ENCODE peak calls at places on chromosomes 4 and X, in six cellular contexts. H is stimulated activated CD4-positive, alpha-beta T cell treated with anti-CD3 and anti-CD28 coated beads, Interleukin-15, amount 100 ng/mL, for 1 hour; Y is cardiac fibroblast; K is T-helper 9 cell; R is SW480; M is AG09319. T is an unnamed sample.

GRCh38 chrX:40247848-40248622 is 150.3 kb upstream of the BCOR start:
- DNase-seq in H (no peak), Y (no peak), K (no peak), R (no peak), M (no peak), T (no peak)

GRCh38 chr4:86921608-86922252 is 13.1 kb upstream of the AFF1 start:
- DNase-seq in H (no peak), Y (peak), K (no peak), R (no peak), M (no peak), T (no peak)

GRCh38 chrX:57681341-57681740 is 1.3 kb upstream of the NLRP2B start:
- DNase-seq in H (no peak), Y (no peak), K (no peak), R (no peak), M (no peak), T (no peak)

GRCh38 chr4:11130195-11130975 is 298.3 kb downstream of the HS3ST1 start:
- DNase-seq in H (no peak), Y (peak), K (no peak), R (no peak), M (no peak), T (no peak)

GRCh38 chrX:1336331-1337143 is at the start of gene IL3RA:
- DNase-seq in H (no peak), Y (peak), K (no peak), R (peak), M (no peak), T (peak)

GRCh38 chr4:114082348-114082747 is 102.9 kb upstream of the ARSJ start:
- DNase-seq in H (no peak), Y (no peak), K (no peak), R (no peak), M (no peak), T (no peak)

GRCh38 chr4:10529891-10530786 is 72.9 kb upstream of the ZNF518B start:
- DNase-seq in H (no peak), Y (peak), K (no peak), R (no peak), M (no peak), T (no peak)

GRCh38 chr4:122948671-122949070 is 26.3 kb upstream of the NUDT6 start:
- DNase-seq in H (no peak), Y (no peak), K (no peak), R (no peak), M (no peak), T (no peak)

GRCh38 chr4:155539746-155540145 is 126.9 kb upstream of the GUCY1A1 start:
- DNase-seq in H (no peak), Y (peak), K (no peak), R (no peak), M (no peak), T (no peak)

GRCh38 chrX:74788545-74789086 is 136.6 kb downstream of the NEXMIF start:
- DNase-seq in H (no peak), Y (no peak), K (no peak), R (peak), M (no peak), T (no peak)

GRCh38 chr4:151652841-151653547 is 107.8 kb downstream of the GATB start:
- DNase-seq in H (no peak), Y (peak), K (no peak), R (no peak), M (peak), T (no peak)

GRCh38 chr4:185640809-185641675 is 105.7 kb upstream of the PDLIM3 start:
- DNase-seq in H (no peak), Y (peak), K (no peak), R (peak), M (peak), T (no peak)

GRCh38 chrX:115547448-115547847 is 13.5 kb upstream of the PLS3 start:
- DNase-seq in H (no peak), Y (no peak), K (no peak), R (no peak), M (no peak), T (no peak)

GRCh38 chrX:107602694-107603239 is 25.5 kb upstream of the PRPS1 start:
- DNase-seq in H (no peak), Y (no peak), K (no peak), R (no peak), M (no peak), T (no peak)

GRCh38 chrX:8692886-8693285 is 39.1 kb downstream of the ANOS1 start:
- DNase-seq in H (no peak), Y (no peak), K (no peak), R (no peak), M (no peak), T (no peak)

GRCh38 chr4:129358571-129358970 is 262.6 kb downstream of the C4orf33 start:
- DNase-seq in H (no peak), Y (peak), K (no peak), R (peak), M (peak), T (no peak)

GRCh38 chr4:87985097-87985886 is 9.8 kb downstream of the SPP1 start:
- DNase-seq in H (no peak), Y (peak), K (no peak), R (peak), M (no peak), T (no peak)

GRCh38 chrX:7690842-7691241 is 152.1 kb upstream of the VCX start:
- DNase-seq in H (no peak), Y (no peak), K (no peak), R (no peak), M (no peak), T (no peak)

GRCh38 chr4:42150653-42151567 is 1.5 kb downstream of the BEND4 start:
- DNase-seq in H (no peak), Y (no peak), K (no peak), R (no peak), M (no peak), T (no peak)

GRCh38 chr4:40321671-40322131 is 13.4 kb upstream of the CHRNA9 start:
- DNase-seq in H (no peak), Y (no peak), K (no peak), R (peak), M (peak), T (no peak)

GRCh38 chr4:7949759-7950158 is 10.1 kb upstream of the AFAP1 start:
- DNase-seq in H (no peak), Y (no peak), K (no peak), R (no peak), M (no peak), T (no peak)

GRCh38 chrX:12791253-12792228 is at the start of gene PRPS2:
- DNase-seq in H (peak), Y (peak), K (peak), R (peak), M (no peak), T (peak)

GRCh38 chrX:9681011-9681410 is 84.6 kb downstream of the GPR143 start:
- DNase-seq in H (no peak), Y (no peak), K (no peak), R (no peak), M (no peak), T (no peak)

GRCh38 chrX:129512409-129512808 is 10.9 kb downstream of the SMARCA1 start:
- DNase-seq in H (no peak), Y (no peak), K (no peak), R (no peak), M (no peak), T (no peak)

GRCh38 chr4:38366451-38366850 is 297.5 kb upstream of the KLF3 start:
- DNase-seq in H (no peak), Y (no peak), K (no peak), R (no peak), M (no peak), T (peak)

GRCh38 chrX:153934473-153935325 is at the start of gene NAA10:
- DNase-seq in H (peak), Y (peak), K (peak), R (peak), M (peak), T (no peak)

GRCh38 chr4:106021737-106022410 is 126.6 kb downstream of the NPNT start:
- DNase-seq in H (no peak), Y (peak), K (no peak), R (no peak), M (no peak), T (no peak)

GRCh38 chr4:23135792-23136645 is 443.3 kb downstream of the GBA3 start:
- DNase-seq in H (no peak), Y (peak), K (no peak), R (peak), M (peak), T (no peak)

GRCh38 chrX:68685722-68686683 is 38.5 kb downstream of the STARD8 start:
- DNase-seq in H (no peak), Y (peak), K (no peak), R (peak), M (no peak), T (no peak)

GRCh38 chr4:134787315-134787714 is 585.7 kb upstream of the PABPC4L start:
- DNase-seq in H (no peak), Y (peak), K (no peak), R (no peak), M (no peak), T (no peak)

GRCh38 chr4:169254546-169254983 is 16.2 kb downstream of the SH3RF1 start:
- DNase-seq in H (no peak), Y (peak), K (no peak), R (no peak), M (no peak), T (peak)

GRCh38 chr4:185115827-185116232 is 27.2 kb upstream of the SLC25A4 start:
- DNase-seq in H (no peak), Y (peak), K (no peak), R (no peak), M (peak), T (no peak)

T was measured in thoracic aorta.